ENCODE peak calls at places on chromosomes 6 and 20, in seven cellular contexts. T is naive thymus-derived CD8-positive, alpha-beta T cell; P is HepG2; G is naive thymus-derived CD4-positive, alpha-beta T cell; M is left ventricle myocardium superior; E is right cardiac atrium; R is upper lobe of right lung. Q is an unnamed sample.
A peak's percentile ranks its signal among the peaks of the same experiment; 100 is the strongest.

GRCh38 chr20:46012926-46013825 is 4.5 kb downstream of the MMP9 start:
- ATAC-seq in R (no peak), M (no peak), G (no peak), P (no peak), T (no peak), E (peak; percentile 17), Q (no peak)

GRCh38 chr6:144559865-144560603 is 274.9 kb downstream of the UTRN start:
- ATAC-seq in R (peak; percentile 86), T (peak; percentile 90), P (no peak), E (peak; percentile 26), G (peak; percentile 94), M (peak; percentile 63), Q (no peak)

GRCh38 chr6:105178110-105178509 is 1.7 kb downstream of the POPDC3 start:
- ATAC-seq in T (no peak), R (no peak), E (no peak), P (no peak), M (no peak), G (no peak), Q (no peak)

GRCh38 chr6:139881728-139882211 is 507.3 kb upstream of the CITED2 start:
- ATAC-seq in P (peak; percentile 88), M (peak; percentile 77), G (peak; percentile 58), R (peak; percentile 76), T (peak; percentile 54), E (peak; percentile 64), Q (peak; percentile 10)

GRCh38 chr6:37134622-37135191 is 35.2 kb upstream of the PIM1 start:
- ATAC-seq in P (no peak), M (peak; percentile 1), T (no peak), E (peak; percentile 7), G (peak; percentile 76), R (peak; percentile 64), Q (peak; percentile 86)

GRCh38 chr20:62602550-62602949 is 39.8 kb upstream of the SLCO4A1 start:
- ATAC-seq in R (peak; percentile 73), P (no peak), G (peak; percentile 55), E (peak; percentile 27), M (peak; percentile 26), T (peak; percentile 48), Q (peak; percentile 20)

GRCh38 chr6:100096936-100097335 is 102.9 kb upstream of the MCHR2 start:
- ATAC-seq in M (no peak), E (no peak), P (no peak), T (no peak), R (no peak), G (no peak), Q (no peak)

GRCh38 chr6:135939216-135939610 is 87.7 kb downstream of the PDE7B start:
- ATAC-seq in E (peak; percentile 75), G (no peak), T (no peak), M (peak; percentile 76), R (no peak), P (no peak), Q (no peak)

GRCh38 chr6:6885521-6886088 is 222.2 kb upstream of the RREB1 start:
- ATAC-seq in E (peak; percentile 71), P (no peak), M (peak; percentile 69), R (peak; percentile 75), G (peak; percentile 75), T (no peak), Q (peak; percentile 21)

GRCh38 chr6:107532707-107533106 is 42.8 kb downstream of the SOBP start:
- ATAC-seq in E (peak; percentile 86), P (no peak), M (peak; percentile 84), G (no peak), T (no peak), R (no peak), Q (no peak)

GRCh38 chr6:165219629-165220028 is 89.8 kb downstream of the C6orf118 start:
- ATAC-seq in M (no peak), R (no peak), G (no peak), P (no peak), T (no peak), E (no peak), Q (no peak)